ENCODE peak calls at places on chromosomes 7 and 10, in five cellular contexts. One of them, this sample, is unnamed. For H3K27me3, the result is how much of the 10 kb centered on the place peaks cover.

GRCh38 chr10:129042747-129043146 is 424.3 kb upstream of the MGMT start:
- DNase-seq in cardiac muscle cell: no peak
- DNase-seq in hepatocyte: peak
- DNase-seq in BJ: no peak
- DNase-seq in esophagus squamous epithelium: no peak
- DNase-seq in this sample: no peak

GRCh38 chr7:22137026-22137425 is 191.3 kb upstream of the CDCA7L start:
- DNase-seq in cardiac muscle cell: no peak
- DNase-seq in hepatocyte: no peak
- DNase-seq in BJ: peak
- DNase-seq in esophagus squamous epithelium: no peak
- DNase-seq in this sample: no peak

GRCh38 chr10:6292741-6293151 is 90.0 kb downstream of the PFKFB3 start:
- DNase-seq in cardiac muscle cell: no peak
- DNase-seq in hepatocyte: no peak
- DNase-seq in BJ: no peak
- DNase-seq in esophagus squamous epithelium: no peak
- DNase-seq in this sample: no peak

GRCh38 chr7:1496531-1497292 is 7.5 kb downstream of the INTS1 start:
- DNase-seq in cardiac muscle cell: no peak
- DNase-seq in hepatocyte: no peak
- DNase-seq in BJ: no peak
- DNase-seq in esophagus squamous epithelium: no peak
- DNase-seq in this sample: no peak

GRCh38 chr7:12322287-12322902 is 81.3 kb downstream of the VWDE start:
- DNase-seq in cardiac muscle cell: no peak
- DNase-seq in hepatocyte: peak
- DNase-seq in BJ: no peak
- DNase-seq in esophagus squamous epithelium: no peak
- DNase-seq in this sample: no peak

GRCh38 chr7:88226886-88227516 is 7.2 kb upstream of the SRI start:
- DNase-seq in cardiac muscle cell: no peak
- DNase-seq in hepatocyte: peak
- DNase-seq in BJ: no peak
- DNase-seq in esophagus squamous epithelium: no peak
- DNase-seq in this sample: no peak

GRCh38 chr7:116593359-116594075 is 68.7 kb downstream of the CAV1 start:
- DNase-seq in cardiac muscle cell: no peak
- DNase-seq in hepatocyte: no peak
- DNase-seq in BJ: no peak
- DNase-seq in esophagus squamous epithelium: no peak
- DNase-seq in this sample: peak

GRCh38 chr10:55746002-55746401 is 615.1 kb downstream of the ZWINT start:
- DNase-seq in cardiac muscle cell: no peak
- DNase-seq in hepatocyte: no peak
- DNase-seq in BJ: no peak
- DNase-seq in esophagus squamous epithelium: no peak
- DNase-seq in this sample: no peak

GRCh38 chr7:24981544-24981951 is 1.6 kb upstream of the OSBPL3 start:
- DNase-seq in cardiac muscle cell: peak
- DNase-seq in hepatocyte: peak
- DNase-seq in BJ: no peak
- DNase-seq in esophagus squamous epithelium: no peak
- DNase-seq in this sample: peak

GRCh38 chr10:114631090-114631677 is 26.9 kb downstream of the ABLIM1 start:
- DNase-seq in cardiac muscle cell: no peak
- DNase-seq in hepatocyte: no peak
- DNase-seq in BJ: no peak
- DNase-seq in esophagus squamous epithelium: no peak
- DNase-seq in this sample: peak

GRCh38 chr7:120021085-120021484 is 251.9 kb upstream of the KCND2 start:
- DNase-seq in cardiac muscle cell: no peak
- DNase-seq in hepatocyte: no peak
- DNase-seq in BJ: no peak
- DNase-seq in esophagus squamous epithelium: no peak
- DNase-seq in this sample: no peak

GRCh38 chr7:5636446-5636835 is 145.0 kb downstream of the RNF216 start:
- DNase-seq in cardiac muscle cell: no peak
- DNase-seq in hepatocyte: no peak
- DNase-seq in BJ: no peak
- DNase-seq in esophagus squamous epithelium: no peak
- DNase-seq in this sample: peak

GRCh38 chr10:105950410-105950809 is 1214.1 kb downstream of the SORCS1 start:
- DNase-seq in cardiac muscle cell: peak
- DNase-seq in hepatocyte: peak
- DNase-seq in BJ: no peak
- DNase-seq in esophagus squamous epithelium: no peak
- DNase-seq in this sample: peak

GRCh38 chr10:101686133-101686925 is 8.6 kb downstream of the FBXW4 start:
- DNase-seq in cardiac muscle cell: no peak
- DNase-seq in hepatocyte: no peak
- DNase-seq in BJ: no peak
- DNase-seq in esophagus squamous epithelium: no peak
- DNase-seq in this sample: no peak

GRCh38 chr10:110852897-110853296 is 18.8 kb upstream of the PDCD4 start:
- DNase-seq in cardiac muscle cell: no peak
- DNase-seq in hepatocyte: peak
- DNase-seq in BJ: no peak
- DNase-seq in esophagus squamous epithelium: no peak
- DNase-seq in this sample: no peak

GRCh38 chr10:69807696-69808095 is 6.0 kb downstream of the COL13A1 start:
- DNase-seq in cardiac muscle cell: no peak
- DNase-seq in hepatocyte: no peak
- DNase-seq in BJ: no peak
- DNase-seq in esophagus squamous epithelium: no peak
- DNase-seq in this sample: peak

GRCh38 chr10:61835069-61835908 is 66.2 kb upstream of the ARID5B start:
- DNase-seq in cardiac muscle cell: peak
- DNase-seq in hepatocyte: peak
- DNase-seq in BJ: peak
- DNase-seq in esophagus squamous epithelium: no peak
- DNase-seq in this sample: no peak

GRCh38 chr7:22569586-22570321 is 69.8 kb upstream of the STEAP1B start:
- DNase-seq in cardiac muscle cell: no peak
- DNase-seq in hepatocyte: no peak
- DNase-seq in BJ: no peak
- DNase-seq in esophagus squamous epithelium: no peak
- DNase-seq in this sample: no peak

GRCh38 chr7:43313628-43314378 is 201.4 kb downstream of the HECW1 start:
- DNase-seq in cardiac muscle cell: no peak
- DNase-seq in hepatocyte: no peak
- DNase-seq in BJ: no peak
- DNase-seq in esophagus squamous epithelium: no peak
- DNase-seq in this sample: no peak

GRCh38 chr7:794671-795329 is 37.5 kb upstream of the SUN1 start:
- DNase-seq in cardiac muscle cell: no peak
- DNase-seq in hepatocyte: no peak
- DNase-seq in BJ: no peak
- DNase-seq in esophagus squamous epithelium: no peak
- DNase-seq in this sample: peak

GRCh38 chr10:42940487-42941157 is 136.2 kb upstream of the RET start:
- DNase-seq in cardiac muscle cell: no peak
- DNase-seq in hepatocyte: no peak
- DNase-seq in BJ: no peak
- DNase-seq in esophagus squamous epithelium: no peak
- DNase-seq in this sample: no peak

DNA sequence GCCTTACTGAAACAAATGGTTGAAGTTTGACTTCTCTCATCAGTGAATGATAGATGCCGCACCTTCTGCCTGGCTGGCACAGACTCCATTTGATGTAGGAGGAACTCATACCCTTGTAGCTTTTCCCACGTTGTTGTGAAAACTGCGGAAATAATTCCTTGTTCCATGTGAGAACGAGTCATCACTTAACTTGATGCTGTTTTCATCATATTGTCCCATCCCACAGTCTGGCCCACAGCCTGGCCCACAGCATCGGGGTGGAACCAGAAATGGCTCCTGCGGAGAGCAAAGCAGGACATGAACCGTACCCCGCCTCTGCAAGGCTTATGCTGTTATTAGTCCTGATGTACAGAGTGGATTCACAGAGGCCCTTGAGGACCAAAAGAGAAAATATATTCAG is 587.0 kb downstream of the SDK1 start:
- DNase-seq in cardiac muscle cell: no peak
- DNase-seq in hepatocyte: no peak
- DNase-seq in BJ: no peak
- DNase-seq in esophagus squamous epithelium: no peak
- DNase-seq in this sample: no peak
- H3K4me3 ChIP-seq in cardiac muscle cell: no peak
- H3K4me3 ChIP-seq in hepatocyte: no peak
- H3K4me3 ChIP-seq in BJ: no peak
- H3K4me3 ChIP-seq in esophagus squamous epithelium: no peak
- H3K4me3 ChIP-seq in this sample: no peak

DNA sequence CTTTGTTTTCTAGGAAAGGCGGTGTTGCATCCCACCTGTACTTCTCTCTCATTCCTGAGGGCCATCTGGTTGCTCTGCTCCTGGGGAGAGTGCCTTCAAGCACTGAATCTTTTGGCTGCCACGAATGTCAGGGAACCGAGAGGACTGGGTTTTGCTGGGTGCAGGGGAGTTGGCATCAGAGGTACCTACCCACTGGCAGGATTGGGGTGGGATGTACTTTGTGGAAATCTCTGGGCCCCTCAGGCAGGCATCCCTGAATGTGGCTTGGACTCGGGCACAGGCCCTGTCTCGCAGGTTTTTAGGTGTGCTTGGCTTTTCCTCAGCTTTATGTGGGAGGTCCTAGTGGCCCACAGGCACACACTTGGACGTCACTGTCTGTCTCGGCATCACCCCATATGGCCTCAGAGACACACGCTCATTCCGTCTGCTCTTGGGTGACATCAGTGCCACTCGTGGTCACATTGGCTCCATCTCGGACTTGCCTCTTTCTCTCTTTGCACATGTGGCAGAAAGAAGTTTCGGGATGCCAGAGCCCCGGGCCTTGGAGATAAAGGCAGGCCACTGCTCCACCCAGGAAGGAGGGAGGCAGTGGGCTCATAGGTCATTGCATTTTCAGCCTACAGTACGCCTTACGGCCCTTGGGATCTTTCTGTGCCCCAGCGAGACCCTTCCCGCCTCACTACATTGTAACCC is 325.6 kb downstream of the ZNF716 start:
- DNase-seq in cardiac muscle cell: no peak
- DNase-seq in hepatocyte: no peak
- DNase-seq in BJ: no peak
- DNase-seq in esophagus squamous epithelium: no peak
- DNase-seq in this sample: no peak
- H3K27me3 ChIP-seq in cardiac muscle cell: under half
- H3K27me3 ChIP-seq in hepatocyte: under half
- H3K27me3 ChIP-seq in BJ: under half
- H3K27me3 ChIP-seq in esophagus squamous epithelium: under half
- H3K27me3 ChIP-seq in this sample: under half

DNA sequence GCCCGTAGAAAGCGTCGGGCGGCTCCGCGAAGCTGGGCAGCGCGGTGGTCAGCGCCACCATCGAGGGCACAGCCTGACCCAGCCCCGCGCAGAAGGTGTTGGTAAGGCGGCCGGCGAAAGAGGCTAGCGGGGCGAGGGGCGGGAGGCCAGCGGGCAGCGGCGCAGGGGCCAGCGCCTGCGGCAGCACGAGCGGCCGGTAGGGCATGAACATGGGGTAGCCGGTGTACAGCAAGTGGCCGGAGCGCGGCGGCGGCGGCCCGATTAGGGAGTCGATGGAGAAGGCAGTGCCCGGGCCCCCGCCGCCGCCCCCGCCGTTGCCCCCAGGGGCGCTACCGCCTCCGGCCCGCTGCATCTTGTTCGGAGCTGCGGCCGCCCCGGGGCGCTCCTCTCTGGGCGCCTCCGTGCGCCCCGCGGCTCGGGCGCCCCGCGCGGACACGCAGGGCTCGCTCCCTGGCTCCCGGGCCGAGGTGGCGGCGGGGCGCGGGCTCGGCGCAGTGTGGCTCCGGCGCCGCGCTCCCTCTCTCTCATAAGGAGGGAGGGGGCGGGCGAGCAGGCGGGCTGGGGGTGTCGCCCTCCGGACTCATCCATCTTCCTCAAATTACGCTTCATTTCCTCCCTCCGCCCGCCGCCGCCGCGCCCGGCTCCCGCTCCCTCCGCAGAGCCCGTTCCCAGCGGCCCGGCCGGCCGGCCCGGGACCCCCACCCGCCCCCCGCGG is at the start of gene GBX1:
- DNase-seq in cardiac muscle cell: peak
- DNase-seq in hepatocyte: peak
- DNase-seq in BJ: no peak
- DNase-seq in esophagus squamous epithelium: no peak
- DNase-seq in this sample: peak
- H3K4me3 ChIP-seq in cardiac muscle cell: peak
- H3K4me3 ChIP-seq in hepatocyte: peak
- H3K4me3 ChIP-seq in BJ: no peak
- H3K4me3 ChIP-seq in esophagus squamous epithelium: peak
- H3K4me3 ChIP-seq in this sample: peak

GRCh38 chr10:35696392-35696791 is 54.3 kb upstream of the FZD8 start:
- DNase-seq in cardiac muscle cell: no peak
- DNase-seq in hepatocyte: no peak
- DNase-seq in BJ: no peak
- DNase-seq in esophagus squamous epithelium: no peak
- DNase-seq in this sample: no peak

GRCh38 chr10:35691522-35692236 is 49.6 kb upstream of the FZD8 start:
- DNase-seq in cardiac muscle cell: no peak
- DNase-seq in hepatocyte: no peak
- DNase-seq in BJ: no peak
- DNase-seq in esophagus squamous epithelium: no peak
- DNase-seq in this sample: no peak

GRCh38 chr10:35693800-35694199 is 51.7 kb upstream of the FZD8 start:
- DNase-seq in cardiac muscle cell: no peak
- DNase-seq in hepatocyte: no peak
- DNase-seq in BJ: no peak
- DNase-seq in esophagus squamous epithelium: no peak
- DNase-seq in this sample: no peak

GRCh38 chr10:35685402-35685801 is 43.3 kb upstream of the FZD8 start:
- DNase-seq in cardiac muscle cell: no peak
- DNase-seq in hepatocyte: peak
- DNase-seq in BJ: no peak
- DNase-seq in esophagus squamous epithelium: no peak
- DNase-seq in this sample: no peak

GRCh38 chr10:35690534-35690933 is 48.4 kb upstream of the FZD8 start:
- DNase-seq in cardiac muscle cell: no peak
- DNase-seq in hepatocyte: no peak
- DNase-seq in BJ: no peak
- DNase-seq in esophagus squamous epithelium: no peak
- DNase-seq in this sample: no peak
- H3K27me3 ChIP-seq in cardiac muscle cell: under half
- H3K27me3 ChIP-seq in hepatocyte: under half
- H3K27me3 ChIP-seq in BJ: under half
- H3K27me3 ChIP-seq in esophagus squamous epithelium: under half
- H3K27me3 ChIP-seq in this sample: under half

GRCh38 chr7:102045681-102046372 is 228.4 kb downstream of the CUX1 start:
- DNase-seq in cardiac muscle cell: no peak
- DNase-seq in hepatocyte: no peak
- DNase-seq in BJ: no peak
- DNase-seq in esophagus squamous epithelium: no peak
- DNase-seq in this sample: no peak

GRCh38 chr7:102044984-102045673 is 227.7 kb downstream of the CUX1 start:
- DNase-seq in cardiac muscle cell: no peak
- DNase-seq in hepatocyte: peak
- DNase-seq in BJ: peak
- DNase-seq in esophagus squamous epithelium: no peak
- DNase-seq in this sample: peak

GRCh38 chr7:102046373-102047117 is 229.1 kb downstream of the CUX1 start:
- DNase-seq in cardiac muscle cell: no peak
- DNase-seq in hepatocyte: no peak
- DNase-seq in BJ: no peak
- DNase-seq in esophagus squamous epithelium: no peak
- DNase-seq in this sample: no peak

GRCh38 chr7:102042016-102042656 is 224.7 kb downstream of the CUX1 start:
- DNase-seq in cardiac muscle cell: no peak
- DNase-seq in hepatocyte: no peak
- DNase-seq in BJ: no peak
- DNase-seq in esophagus squamous epithelium: no peak
- DNase-seq in this sample: no peak

GRCh38 chr7:102044641-102044983 is 227.2 kb downstream of the CUX1 start:
- DNase-seq in cardiac muscle cell: no peak
- DNase-seq in hepatocyte: no peak
- DNase-seq in BJ: no peak
- DNase-seq in esophagus squamous epithelium: no peak
- DNase-seq in this sample: no peak
- H3K4me3 ChIP-seq in cardiac muscle cell: no peak
- H3K4me3 ChIP-seq in hepatocyte: no peak
- H3K4me3 ChIP-seq in BJ: no peak
- H3K4me3 ChIP-seq in esophagus squamous epithelium: no peak
- H3K4me3 ChIP-seq in this sample: no peak